ENCODE peak calls at places on chromosomes 5 and 9, in ten cellular contexts. O is fibroblast of lung; D is GM23338; I is GM06990; V is NB4; T is coronary artery; X is CD8-positive, alpha-beta T cell; C is tibial nerve; Z is right cardiac atrium; B is brain microvascular endothelial cell. N is an unnamed sample.

GRCh38 chr9:110115868-110116542 is 92.0 kb downstream of the C9orf152 start:
- DNase-seq in O (peak; percentile 80), D (no peak), I (no peak), V (no peak), T (peak; percentile 16), X (no peak), C (no peak), Z (no peak), B (peak; percentile 65), N (no peak)

GRCh38 chr9:93659044-93659836 is 82.9 kb downstream of the PHF2 start:
- DNase-seq in O (no peak), D (no peak), I (no peak), V (no peak), T (peak; percentile 47), X (no peak), C (no peak), Z (peak; percentile 35), B (no peak), N (no peak)

GRCh38 chr9:76817489-76817888 is 53.3 kb downstream of the PCA3 start:
- DNase-seq in O (peak; percentile 73), D (no peak), I (no peak), V (no peak), T (no peak), X (no peak), C (no peak), Z (no peak), B (peak; percentile 63), N (no peak)

GRCh38 chr5:34621280-34622045 is 34.7 kb upstream of the RAI14 start:
- DNase-seq in O (peak; percentile 73), D (no peak), I (no peak), V (no peak), T (no peak), X (no peak), C (no peak), Z (no peak), B (no peak), N (no peak)

GRCh38 chr5:1282139-1282992 is 12.5 kb downstream of the TERT start:
- DNase-seq in O (no peak), D (no peak), I (no peak), V (no peak), T (no peak), X (peak; percentile 1), C (no peak), Z (peak; percentile 72), B (no peak), N (no peak)

GRCh38 chr5:124438390-124439380 is 307.8 kb downstream of the ZNF608 start:
- DNase-seq in O (peak; percentile 15), D (peak; percentile 63), I (no peak), V (no peak), T (no peak), X (no peak), C (no peak), Z (no peak), B (no peak), N (no peak)

GRCh38 chr5:5018560-5018935 is 121.6 kb upstream of the ADAMTS16 start:
- DNase-seq in O (peak; percentile 81), D (no peak), I (no peak), V (no peak), T (no peak), X (no peak), C (no peak), Z (no peak), B (peak; percentile 4), N (peak; percentile 57)

GRCh38 chr5:59133801-59134261 is 551.0 kb downstream of the RAB3C start:
- DNase-seq in O (peak; percentile 64), D (peak; percentile 18), I (no peak), V (peak; percentile 33), T (no peak), X (no peak), C (no peak), Z (no peak), B (peak; percentile 83), N (no peak)

GRCh38 chr5:172994405-172994804 is 10.8 kb downstream of the ATP6V0E1 start:
- DNase-seq in O (no peak), D (no peak), I (no peak), V (no peak), T (no peak), X (no peak), C (no peak), Z (no peak), B (no peak), N (no peak)

GRCh38 chr5:132013711-132014110 is 2.3 kb upstream of the ACSL6 start:
- DNase-seq in O (no peak), D (no peak), I (no peak), V (no peak), T (peak; percentile 54), X (no peak), C (no peak), Z (no peak), B (no peak), N (no peak)

GRCh38 chr5:34927785-34928184 is 1.6 kb upstream of the DNAJC21 start:
- DNase-seq in O (no peak), D (no peak), I (no peak), V (no peak), T (no peak), X (no peak), C (no peak), Z (no peak), B (no peak), N (no peak)

GRCh38 chr5:151591144-151591819 is at the start of gene FAT2:
- DNase-seq in O (no peak), D (peak; percentile 66), I (no peak), V (no peak), T (no peak), X (no peak), C (no peak), Z (no peak), B (no peak), N (no peak)

GRCh38 chr5:151585970-151586369 is 5.2 kb downstream of the FAT2 start:
- DNase-seq in O (no peak), D (no peak), I (no peak), V (no peak), T (peak; percentile 46), X (no peak), C (no peak), Z (no peak), B (no peak), N (no peak)

GRCh38 chr5:151587796-151588606 is 3.1 kb downstream of the FAT2 start:
- DNase-seq in O (no peak), D (no peak), I (no peak), V (no peak), T (no peak), X (no peak), C (no peak), Z (no peak), B (no peak), N (no peak)

GRCh38 chr5:151592855-151593408 is 1.8 kb upstream of the FAT2 start:
- DNase-seq in O (no peak), D (no peak), I (no peak), V (no peak), T (no peak), X (no peak), C (peak; percentile 34), Z (no peak), B (peak; percentile 9), N (no peak)

DNA sequence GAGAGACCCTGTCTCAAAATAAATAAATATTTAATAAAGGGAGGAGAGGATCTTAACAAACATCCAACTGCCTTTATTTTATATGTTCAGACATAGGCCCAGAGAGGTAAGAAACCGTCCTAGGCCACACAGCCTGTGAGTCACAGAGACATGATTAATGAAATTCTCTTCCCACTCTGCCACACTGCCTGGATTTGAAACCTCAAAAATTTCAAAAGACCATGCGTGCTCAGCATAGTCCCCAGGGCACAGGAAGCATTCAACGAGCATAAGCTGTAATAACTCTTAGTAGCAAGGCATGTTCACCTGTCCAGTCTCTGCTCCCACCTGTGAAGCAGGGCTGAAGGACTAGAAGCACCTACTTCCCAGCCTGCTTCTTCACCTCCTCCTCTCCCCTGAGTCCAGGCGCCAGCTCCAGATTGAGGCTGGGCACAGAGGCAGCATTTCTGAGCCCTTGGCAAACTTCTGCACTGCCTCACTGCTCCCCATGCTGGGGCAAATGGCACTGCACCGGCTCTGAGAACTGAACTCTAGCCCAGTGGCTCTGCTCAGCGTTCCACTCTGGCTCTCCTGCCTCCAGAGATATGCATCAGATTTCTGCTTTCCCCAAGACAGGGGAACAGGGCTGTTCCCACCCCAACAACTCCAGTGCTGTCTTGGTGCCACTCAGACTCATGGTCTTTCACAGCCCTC is 1.1 kb downstream of the FAT2 start:
- DNase-seq in O (peak; percentile 14), D (no peak), I (no peak), V (no peak), T (no peak), X (no peak), C (no peak), Z (no peak), B (no peak), N (no peak)
- H3K4me3 ChIP-seq in O (no peak overlapping the region), D (no peak overlapping the region), I (no peak overlapping the region), V (no peak overlapping the region), T (no peak overlapping the region), X (no peak overlapping the region), C (no peak overlapping the region), Z (no peak overlapping the region), B (no peak overlapping the region), N (no peak overlapping the region)

DNA sequence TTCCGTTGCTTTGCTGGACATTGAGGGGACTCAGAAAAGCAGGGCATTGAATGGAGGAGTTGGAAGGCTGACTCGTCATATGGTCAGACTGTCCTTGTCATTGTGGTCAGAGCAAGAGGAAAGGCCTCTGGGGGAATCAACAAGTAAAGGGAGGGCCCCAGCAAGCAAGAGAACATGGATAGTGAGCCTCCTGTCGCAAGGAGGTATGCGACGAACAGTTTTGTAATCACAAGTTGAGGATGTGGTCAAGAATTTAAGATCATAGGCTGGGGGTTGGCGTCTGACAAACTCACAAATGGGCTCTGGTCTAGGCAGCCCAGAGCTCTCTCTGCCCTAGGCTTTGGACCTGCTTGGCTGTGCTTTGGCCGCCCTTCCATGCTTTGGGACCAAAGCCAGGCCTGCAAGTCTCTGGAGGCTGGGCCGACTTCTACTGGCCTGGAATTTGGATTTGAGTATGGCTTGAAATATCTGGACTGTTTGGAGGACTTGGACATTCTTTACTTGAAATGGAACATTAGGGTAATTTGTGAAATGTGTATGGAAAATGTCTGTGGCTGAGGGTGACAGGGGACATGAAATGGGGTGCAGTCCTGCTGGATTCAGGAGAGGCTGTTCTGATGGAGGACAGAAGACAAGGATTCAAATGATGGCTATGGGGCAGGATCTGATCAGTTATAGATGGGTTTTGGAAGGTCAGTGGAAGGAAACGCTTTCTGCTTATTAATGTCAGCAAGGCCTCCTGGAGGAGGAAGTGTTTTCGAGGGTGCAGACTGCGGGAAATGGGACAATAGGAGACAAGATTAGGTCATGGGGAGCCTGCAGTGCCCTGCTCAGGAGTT is 19.2 kb upstream of the NDST1 start:
- DNase-seq in O (peak; percentile 87), D (no peak), I (no peak), V (peak; percentile 93), T (peak; percentile 95), X (no peak), C (peak; percentile 55), Z (peak; percentile 94), B (no peak), N (no peak)
- H3K4me3 ChIP-seq in O (peak overlapping the region; percentile 87), D (no peak overlapping the region), I (no peak overlapping the region), V (peak overlapping the region; percentile 40), T (peak overlapping the region; percentile 94), X (no peak overlapping the region), C (peak overlapping the region; percentile 100), Z (no peak overlapping the region), B (peak overlapping the region; percentile 17), N (no peak overlapping the region)

GRCh38 chr5:10275991-10276390 is 25.9 kb downstream of the CCT5 start:
- DNase-seq in O (no peak), D (no peak), I (no peak), V (no peak), T (no peak), X (no peak), C (no peak), Z (no peak), B (no peak), N (no peak)
- H3K4me3 ChIP-seq in O (no peak overlapping the region), D (no peak overlapping the region), I (no peak overlapping the region), V (no peak overlapping the region), T (no peak overlapping the region), X (no peak overlapping the region), C (no peak overlapping the region), Z (no peak overlapping the region), B (no peak overlapping the region), N (no peak overlapping the region)

GRCh38 chr9:115944166-115944948 is 209.2 kb upstream of the PAPPA start:
- DNase-seq in O (peak; percentile 100), D (no peak), I (no peak), V (no peak), T (peak; percentile 95), X (no peak), C (peak; percentile 51), Z (peak; percentile 88), B (peak; percentile 96), N (no peak)
- H3K4me3 ChIP-seq in O (no peak overlapping the region), D (no peak overlapping the region), I (no peak overlapping the region), V (no peak overlapping the region), T (peak overlapping the region; percentile 37), X (no peak overlapping the region), C (no peak overlapping the region), Z (no peak overlapping the region), B (no peak overlapping the region), N (no peak overlapping the region)

N was measured in Jurkat, Clone E6-1.